ENCODE peak calls at places on chromosomes 2 and 18, in six cellular contexts. O is adrenal gland, Z is astrocyte, T is left ventricle myocardium inferior, X is hepatocyte, R is aorta. A is an unnamed sample. For H3K4me1, the result is how much of the 10 kb centered on the place peaks cover.

GRCh38 chr2:234251326-234252271 is 201.1 kb downstream of the SPP2 start:
- DNase-seq in R (no peak), O (no peak), X (peak), T (no peak), Z (peak), A (no peak)

GRCh38 chr2:152573168-152573567 is 144.1 kb downstream of the PRPF40A start:
- DNase-seq in X (no peak), T (no peak), R (no peak), O (peak), Z (peak), A (no peak)

GRCh38 chr18:48711651-48712486 is 173.0 kb downstream of the CTIF start:
- DNase-seq in X (peak), R (peak), T (no peak), O (no peak), Z (no peak), A (peak)

GRCh38 chr2:173590278-173590811 is 235.7 kb downstream of the CDCA7 start:
- DNase-seq in O (peak), T (peak), Z (peak), R (peak), X (peak), A (peak)

GRCh38 chr2:188495990-188496431 is 204.3 kb downstream of the GULP1 start:
- DNase-seq in Z (peak), R (no peak), T (no peak), O (no peak), X (no peak), A (no peak)

GRCh38 chr2:28348149-28348567 is 44.5 kb upstream of the FOSL2 start:
- DNase-seq in X (no peak), R (peak), Z (no peak), O (no peak), T (no peak), A (peak)

GRCh38 chr2:223048519-223048918 is 3.5 kb upstream of the KCNE4 start:
- DNase-seq in O (no peak), T (no peak), Z (no peak), X (no peak), R (no peak), A (no peak)

GRCh38 chr2:36734304-36734703 is 37.8 kb downstream of the VIT start:
- DNase-seq in R (no peak), X (peak), T (no peak), Z (peak), O (no peak), A (no peak)

DNA sequence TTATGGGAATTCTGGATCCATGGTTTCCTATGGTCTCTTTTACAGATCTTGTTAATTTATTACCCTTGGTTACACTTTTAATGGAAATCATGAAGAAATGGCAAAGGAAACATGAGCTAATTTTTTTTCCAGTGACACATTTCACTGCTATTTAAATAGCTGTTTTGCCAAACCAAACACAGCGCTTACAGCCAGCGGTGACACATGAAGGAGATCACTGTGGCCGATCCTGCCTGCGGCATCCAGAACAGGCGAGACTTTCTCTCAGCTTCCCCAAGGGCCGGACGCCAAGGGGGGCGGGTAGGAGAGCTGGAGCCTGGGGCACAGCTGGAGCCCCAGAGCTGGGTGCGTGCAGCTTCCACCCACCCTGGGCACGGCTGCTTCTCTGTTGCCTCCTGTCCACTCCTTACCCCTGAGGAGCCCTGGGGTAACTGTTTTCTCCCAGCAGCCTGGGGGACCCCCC is 81.4 kb upstream of the PKDCC start:
- DNase-seq in R (peak), O (peak), Z (peak), X (peak), T (peak), A (peak)
- H3K4me1 ChIP-seq in R (under half), O (under half), Z (under half), X (under half), T (half or more), A (under half)

DNA sequence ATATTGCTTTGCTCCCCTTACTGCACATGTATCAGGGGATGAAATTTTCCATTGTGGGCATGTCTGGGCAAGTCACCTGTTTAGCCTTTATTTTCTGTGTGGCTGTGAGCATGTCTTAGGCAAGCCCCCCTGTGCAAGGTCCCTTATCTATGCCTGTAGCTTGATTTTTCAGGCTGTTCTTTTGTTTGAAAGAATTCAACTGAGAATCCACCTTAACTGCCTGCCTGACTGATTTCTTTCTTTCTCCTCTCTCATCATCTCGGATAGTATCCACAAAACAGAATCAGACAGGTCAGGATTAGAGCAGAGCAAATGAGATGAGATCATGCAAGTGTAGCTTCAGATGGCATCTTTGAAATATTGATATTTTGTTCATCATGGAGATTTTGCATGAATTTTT is 1147.5 kb upstream of the ACVR2A start:
- DNase-seq in O (no peak), Z (no peak), R (no peak), T (no peak), X (no peak), A (no peak)
- H3K4me3 ChIP-seq in O (no peak), Z (no peak), R (no peak), T (no peak), X (no peak), A (no peak)

DNA sequence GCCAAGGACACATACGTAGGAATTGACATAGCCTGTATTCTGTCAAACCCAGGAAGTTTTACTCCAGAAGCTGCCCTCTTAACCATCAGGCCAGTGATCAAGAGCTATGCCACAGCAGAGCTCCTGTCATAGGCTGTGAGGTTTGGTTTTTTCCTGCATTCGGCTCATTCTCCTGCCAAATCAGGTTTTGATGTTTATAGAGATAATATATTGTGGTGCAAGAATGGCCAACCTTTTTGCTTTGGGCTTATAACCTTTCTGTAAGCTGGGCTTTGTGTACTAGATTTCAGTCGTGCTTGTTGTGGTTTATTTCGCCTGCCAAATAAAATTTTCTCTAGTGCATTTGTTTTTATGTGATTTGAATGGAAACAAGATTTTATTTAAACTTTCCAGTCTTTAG is 2.4 kb downstream of the KDM3A start:
- DNase-seq in T (no peak), O (no peak), R (no peak), Z (no peak), X (no peak), A (no peak)
- H3K4me1 ChIP-seq in T (half or more), O (under half), R (under half), Z (under half), X (under half), A (under half)

GRCh38 chr2:174682578-174683391 is 81.5 kb downstream of the CHRNA1 start:
- DNase-seq in O (peak), Z (no peak), R (peak), X (peak), T (peak), A (peak)
- H3K4me3 ChIP-seq in O (peak), Z (peak), R (peak), X (peak), T (peak), A (peak)

DNA sequence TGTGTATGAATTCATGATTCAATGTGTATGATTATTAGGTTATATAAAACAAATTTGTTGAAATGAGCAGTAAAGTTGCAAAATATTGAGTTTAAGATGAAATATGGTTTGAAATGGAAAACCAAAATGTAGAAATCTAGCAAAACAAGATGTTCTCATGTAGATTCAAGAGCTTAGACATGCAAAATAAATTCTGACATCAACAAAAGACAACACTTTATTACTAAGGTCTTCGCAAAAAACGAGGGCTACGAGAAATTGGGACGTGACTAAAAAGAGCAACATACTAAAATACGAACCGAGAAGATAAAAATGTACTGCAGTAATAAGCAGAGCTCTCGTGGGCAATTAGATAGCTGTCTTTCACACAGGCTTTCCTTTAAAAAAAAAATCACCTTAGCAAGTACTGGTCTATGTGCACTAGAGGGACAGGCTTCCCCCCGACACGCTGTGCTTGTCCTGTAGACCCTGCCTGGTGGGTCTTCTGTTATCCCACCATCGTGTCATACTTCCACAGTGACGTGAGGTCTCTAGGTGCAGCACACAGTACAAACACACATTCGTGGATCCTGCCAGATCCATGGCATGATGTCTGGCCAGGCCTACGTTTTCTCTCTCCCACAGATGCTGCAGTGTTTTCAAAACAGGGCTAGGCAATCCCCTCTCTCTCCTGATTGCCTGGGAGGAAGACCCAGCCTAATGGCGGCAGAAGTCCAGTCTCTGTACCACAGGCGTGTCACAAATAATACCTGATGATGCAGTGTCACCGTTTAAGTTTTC is 240.8 kb downstream of the TCF4 start:
- DNase-seq in T (no peak), O (no peak), R (no peak), Z (no peak), X (no peak), A (no peak)
- H3K4me1 ChIP-seq in T (half or more), O (under half), R (under half), Z (under half), X (under half), A (under half)

DNA sequence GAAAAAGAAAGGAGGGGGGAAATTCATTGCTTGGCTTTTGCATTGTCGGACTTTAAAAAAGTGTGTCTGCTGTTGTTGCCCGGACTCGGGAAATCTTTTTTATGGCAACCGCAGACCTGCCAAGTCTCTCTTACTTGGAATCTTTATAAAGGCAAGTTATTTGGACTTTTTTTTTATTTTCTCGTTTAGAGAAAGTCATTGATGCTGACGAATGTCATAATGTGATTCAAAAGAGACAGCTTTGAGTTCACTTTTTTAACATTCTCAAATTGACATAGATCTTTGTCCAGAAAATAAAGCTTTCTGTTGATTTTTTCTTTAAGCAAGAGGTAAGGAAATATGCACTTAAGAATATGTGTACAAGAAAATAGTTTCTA is 651 bp upstream of the ZNF521 start:
- DNase-seq in R (no peak), X (no peak), O (no peak), Z (no peak), T (no peak), A (no peak)
- H3K4me3 ChIP-seq in R (peak), X (peak), O (peak), Z (peak), T (peak), A (peak)

GRCh38 chr2:46857871-46858696 is 57.5 kb downstream of the MCFD2 start:
- DNase-seq in O (no peak), T (no peak), R (no peak), X (no peak), Z (peak), A (no peak)
- H3K4me1 ChIP-seq in O (under half), T (under half), R (under half), X (under half), Z (under half), A (under half)

A was measured in right cardiac atrium.